ENCODE peak calls at places on chromosomes 12 and 14, in nine cellular contexts. One of them, this sample, is unnamed.

GRCh38 chr12:70648191-70648590 is 11.0 kb upstream of the PTPRB start:
- DNase-seq in ovary: no peak
- DNase-seq in epithelial cell of prostate: no peak
- DNase-seq in testis: no peak
- DNase-seq in tibial nerve: no peak
- DNase-seq in naive thymus-derived CD4-positive, alpha-beta T cell: no peak
- DNase-seq in GM12878: no peak
- DNase-seq in WERI-Rb-1: no peak
- DNase-seq in IMR-90: peak
- DNase-seq in this sample: no peak

GRCh38 chr12:102169922-102170698 is 27.5 kb downstream of the PMCH start:
- DNase-seq in ovary: no peak
- DNase-seq in epithelial cell of prostate: no peak
- DNase-seq in testis: peak
- DNase-seq in tibial nerve: no peak
- DNase-seq in naive thymus-derived CD4-positive, alpha-beta T cell: no peak
- DNase-seq in GM12878: no peak
- DNase-seq in WERI-Rb-1: peak
- DNase-seq in IMR-90: peak
- DNase-seq in this sample: no peak

GRCh38 chr14:103693514-103693913 is 21.7 kb downstream of the XRCC3 start:
- DNase-seq in ovary: no peak
- DNase-seq in epithelial cell of prostate: peak
- DNase-seq in testis: no peak
- DNase-seq in tibial nerve: peak
- DNase-seq in naive thymus-derived CD4-positive, alpha-beta T cell: no peak
- DNase-seq in GM12878: no peak
- DNase-seq in WERI-Rb-1: no peak
- DNase-seq in IMR-90: no peak
- DNase-seq in this sample: no peak

GRCh38 chr12:109621271-109621671 is 47.7 kb downstream of the MVK start:
- DNase-seq in ovary: no peak
- DNase-seq in epithelial cell of prostate: no peak
- DNase-seq in testis: no peak
- DNase-seq in tibial nerve: no peak
- DNase-seq in naive thymus-derived CD4-positive, alpha-beta T cell: no peak
- DNase-seq in GM12878: no peak
- DNase-seq in WERI-Rb-1: no peak
- DNase-seq in IMR-90: no peak
- DNase-seq in this sample: no peak

GRCh38 chr12:41962171-41962572 is 182.5 kb downstream of the GXYLT1 start:
- DNase-seq in ovary: peak
- DNase-seq in epithelial cell of prostate: no peak
- DNase-seq in testis: peak
- DNase-seq in tibial nerve: no peak
- DNase-seq in naive thymus-derived CD4-positive, alpha-beta T cell: no peak
- DNase-seq in GM12878: no peak
- DNase-seq in WERI-Rb-1: no peak
- DNase-seq in IMR-90: no peak
- DNase-seq in this sample: peak

GRCh38 chr14:76752744-76753143 is 8.5 kb upstream of the VASH1 start:
- DNase-seq in ovary: no peak
- DNase-seq in epithelial cell of prostate: no peak
- DNase-seq in testis: no peak
- DNase-seq in tibial nerve: no peak
- DNase-seq in naive thymus-derived CD4-positive, alpha-beta T cell: no peak
- DNase-seq in GM12878: no peak
- DNase-seq in WERI-Rb-1: no peak
- DNase-seq in IMR-90: no peak
- DNase-seq in this sample: no peak

GRCh38 chr12:123085730-123086487 is 65.0 kb downstream of the PITPNM2 start:
- DNase-seq in ovary: no peak
- DNase-seq in epithelial cell of prostate: peak
- DNase-seq in testis: peak
- DNase-seq in tibial nerve: no peak
- DNase-seq in naive thymus-derived CD4-positive, alpha-beta T cell: no peak
- DNase-seq in GM12878: no peak
- DNase-seq in WERI-Rb-1: no peak
- DNase-seq in IMR-90: peak
- DNase-seq in this sample: no peak

GRCh38 chr14:21057803-21058675 is at the start of gene RNASE8:
- DNase-seq in ovary: no peak
- DNase-seq in epithelial cell of prostate: no peak
- DNase-seq in testis: no peak
- DNase-seq in tibial nerve: no peak
- DNase-seq in naive thymus-derived CD4-positive, alpha-beta T cell: no peak
- DNase-seq in GM12878: no peak
- DNase-seq in WERI-Rb-1: no peak
- DNase-seq in IMR-90: peak
- DNase-seq in this sample: no peak

GRCh38 chr14:51094282-51094821 is 553 bp downstream of the TRIM9 start:
- DNase-seq in ovary: peak
- DNase-seq in epithelial cell of prostate: no peak
- DNase-seq in testis: no peak
- DNase-seq in tibial nerve: no peak
- DNase-seq in naive thymus-derived CD4-positive, alpha-beta T cell: peak
- DNase-seq in GM12878: no peak
- DNase-seq in WERI-Rb-1: peak
- DNase-seq in IMR-90: no peak
- DNase-seq in this sample: no peak

GRCh38 chr12:103128862-103129501 is 171.5 kb downstream of the ASCL1 start:
- DNase-seq in ovary: no peak
- DNase-seq in epithelial cell of prostate: no peak
- DNase-seq in testis: no peak
- DNase-seq in tibial nerve: no peak
- DNase-seq in naive thymus-derived CD4-positive, alpha-beta T cell: no peak
- DNase-seq in GM12878: no peak
- DNase-seq in WERI-Rb-1: no peak
- DNase-seq in IMR-90: no peak
- DNase-seq in this sample: no peak

GRCh38 chr12:117472983-117473382 is 111.6 kb upstream of the NOS1 start:
- DNase-seq in ovary: no peak
- DNase-seq in epithelial cell of prostate: no peak
- DNase-seq in testis: no peak
- DNase-seq in tibial nerve: no peak
- DNase-seq in naive thymus-derived CD4-positive, alpha-beta T cell: no peak
- DNase-seq in GM12878: no peak
- DNase-seq in WERI-Rb-1: peak
- DNase-seq in IMR-90: no peak
- DNase-seq in this sample: no peak

GRCh38 chr12:1531160-1531653 is 63.2 kb downstream of the FBXL14 start:
- DNase-seq in ovary: peak
- DNase-seq in epithelial cell of prostate: no peak
- DNase-seq in testis: no peak
- DNase-seq in tibial nerve: no peak
- DNase-seq in naive thymus-derived CD4-positive, alpha-beta T cell: peak
- DNase-seq in GM12878: no peak
- DNase-seq in WERI-Rb-1: no peak
- DNase-seq in IMR-90: no peak
- DNase-seq in this sample: no peak
- H3K27ac ChIP-seq in ovary: peak
- H3K27ac ChIP-seq in epithelial cell of prostate: no peak
- H3K27ac ChIP-seq in testis: peak
- H3K27ac ChIP-seq in tibial nerve: no peak
- H3K27ac ChIP-seq in naive thymus-derived CD4-positive, alpha-beta T cell: no peak
- H3K27ac ChIP-seq in GM12878: peak
- H3K27ac ChIP-seq in WERI-Rb-1: no peak
- H3K27ac ChIP-seq in IMR-90: peak
- H3K27ac ChIP-seq in this sample: no peak

GRCh38 chr14:91519239-91520036 is 9.3 kb upstream of the PPP4R3A start:
- DNase-seq in ovary: no peak
- DNase-seq in epithelial cell of prostate: no peak
- DNase-seq in testis: no peak
- DNase-seq in tibial nerve: no peak
- DNase-seq in naive thymus-derived CD4-positive, alpha-beta T cell: no peak
- DNase-seq in GM12878: no peak
- DNase-seq in WERI-Rb-1: no peak
- DNase-seq in IMR-90: no peak
- DNase-seq in this sample: no peak
- H3K27ac ChIP-seq in ovary: no peak
- H3K27ac ChIP-seq in epithelial cell of prostate: no peak
- H3K27ac ChIP-seq in testis: peak
- H3K27ac ChIP-seq in tibial nerve: no peak
- H3K27ac ChIP-seq in naive thymus-derived CD4-positive, alpha-beta T cell: no peak
- H3K27ac ChIP-seq in GM12878: no peak
- H3K27ac ChIP-seq in WERI-Rb-1: no peak
- H3K27ac ChIP-seq in IMR-90: no peak
- H3K27ac ChIP-seq in this sample: no peak

GRCh38 chr14:23357261-23357660 is 4.6 kb upstream of the SLC22A17 start:
- DNase-seq in ovary: no peak
- DNase-seq in epithelial cell of prostate: no peak
- DNase-seq in testis: no peak
- DNase-seq in tibial nerve: no peak
- DNase-seq in naive thymus-derived CD4-positive, alpha-beta T cell: no peak
- DNase-seq in GM12878: no peak
- DNase-seq in WERI-Rb-1: no peak
- DNase-seq in IMR-90: no peak
- DNase-seq in this sample: no peak

GRCh38 chr14:23359167-23359626 is 5.8 kb downstream of the EFS start:
- DNase-seq in ovary: no peak
- DNase-seq in epithelial cell of prostate: no peak
- DNase-seq in testis: no peak
- DNase-seq in tibial nerve: no peak
- DNase-seq in naive thymus-derived CD4-positive, alpha-beta T cell: no peak
- DNase-seq in GM12878: no peak
- DNase-seq in WERI-Rb-1: no peak
- DNase-seq in IMR-90: no peak
- DNase-seq in this sample: no peak

GRCh38 chr14:23358042-23358441 is 5.4 kb upstream of the SLC22A17 start:
- DNase-seq in ovary: no peak
- DNase-seq in epithelial cell of prostate: no peak
- DNase-seq in testis: no peak
- DNase-seq in tibial nerve: no peak
- DNase-seq in naive thymus-derived CD4-positive, alpha-beta T cell: no peak
- DNase-seq in GM12878: no peak
- DNase-seq in WERI-Rb-1: no peak
- DNase-seq in IMR-90: no peak
- DNase-seq in this sample: no peak

GRCh38 chr14:23359722-23360447 is 5.1 kb downstream of the EFS start:
- DNase-seq in ovary: no peak
- DNase-seq in epithelial cell of prostate: no peak
- DNase-seq in testis: no peak
- DNase-seq in tibial nerve: no peak
- DNase-seq in naive thymus-derived CD4-positive, alpha-beta T cell: no peak
- DNase-seq in GM12878: no peak
- DNase-seq in WERI-Rb-1: no peak
- DNase-seq in IMR-90: no peak
- DNase-seq in this sample: no peak

DNA sequence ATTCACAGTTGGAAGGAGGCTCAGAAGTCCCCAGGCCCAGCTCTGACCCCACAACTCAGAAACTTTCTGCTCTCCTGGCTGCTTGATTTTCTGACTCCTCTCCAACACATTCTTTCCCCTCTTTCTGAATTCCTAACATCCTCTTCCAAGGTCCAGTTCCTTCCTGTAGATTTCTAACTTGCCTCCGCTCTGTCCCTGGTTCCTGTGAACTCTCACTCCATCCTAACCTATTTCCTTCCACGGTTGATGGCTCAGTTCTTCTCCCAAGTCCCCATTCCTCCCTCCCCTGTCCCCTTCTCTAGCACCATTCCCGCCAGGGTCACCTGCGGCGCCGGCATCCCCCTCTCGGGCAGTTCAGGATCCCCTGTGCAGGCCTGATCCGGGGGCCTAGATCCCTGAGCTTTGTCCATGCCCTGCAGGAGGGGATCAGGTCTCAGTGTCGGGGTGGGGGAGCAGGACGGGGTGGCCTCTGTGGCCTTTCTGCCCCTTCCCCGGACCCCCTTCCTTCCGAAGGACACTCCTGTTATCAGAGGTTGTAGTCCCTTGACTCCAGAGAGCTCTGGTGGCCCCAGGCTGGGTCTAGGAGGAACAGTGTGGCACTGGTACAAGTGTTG is 6.0 kb upstream of the SLC22A17 start:
- DNase-seq in ovary: no peak
- DNase-seq in epithelial cell of prostate: no peak
- DNase-seq in testis: no peak
- DNase-seq in tibial nerve: no peak
- DNase-seq in naive thymus-derived CD4-positive, alpha-beta T cell: no peak
- DNase-seq in GM12878: no peak
- DNase-seq in WERI-Rb-1: no peak
- DNase-seq in IMR-90: no peak
- DNase-seq in this sample: no peak
- H3K27ac ChIP-seq in ovary: no peak
- H3K27ac ChIP-seq in epithelial cell of prostate: no peak
- H3K27ac ChIP-seq in testis: no peak
- H3K27ac ChIP-seq in tibial nerve: peak
- H3K27ac ChIP-seq in naive thymus-derived CD4-positive, alpha-beta T cell: no peak
- H3K27ac ChIP-seq in GM12878: no peak
- H3K27ac ChIP-seq in WERI-Rb-1: peak
- H3K27ac ChIP-seq in IMR-90: no peak
- H3K27ac ChIP-seq in this sample: peak

GRCh38 chr12:58504539-58504938 is 415.8 kb downstream of the LRIG3 start:
- DNase-seq in ovary: no peak
- DNase-seq in epithelial cell of prostate: no peak
- DNase-seq in testis: no peak
- DNase-seq in tibial nerve: no peak
- DNase-seq in naive thymus-derived CD4-positive, alpha-beta T cell: no peak
- DNase-seq in GM12878: no peak
- DNase-seq in WERI-Rb-1: peak
- DNase-seq in IMR-90: peak
- DNase-seq in this sample: no peak

GRCh38 chr12:58503731-58504520 is 416.4 kb downstream of the LRIG3 start:
- DNase-seq in ovary: no peak
- DNase-seq in epithelial cell of prostate: no peak
- DNase-seq in testis: no peak
- DNase-seq in tibial nerve: no peak
- DNase-seq in naive thymus-derived CD4-positive, alpha-beta T cell: no peak
- DNase-seq in GM12878: no peak
- DNase-seq in WERI-Rb-1: no peak
- DNase-seq in IMR-90: peak
- DNase-seq in this sample: no peak

GRCh38 chr12:58513866-58514265 is 406.4 kb downstream of the LRIG3 start:
- DNase-seq in ovary: no peak
- DNase-seq in epithelial cell of prostate: no peak
- DNase-seq in testis: no peak
- DNase-seq in tibial nerve: no peak
- DNase-seq in naive thymus-derived CD4-positive, alpha-beta T cell: no peak
- DNase-seq in GM12878: no peak
- DNase-seq in WERI-Rb-1: no peak
- DNase-seq in IMR-90: no peak
- DNase-seq in this sample: no peak

DNA sequence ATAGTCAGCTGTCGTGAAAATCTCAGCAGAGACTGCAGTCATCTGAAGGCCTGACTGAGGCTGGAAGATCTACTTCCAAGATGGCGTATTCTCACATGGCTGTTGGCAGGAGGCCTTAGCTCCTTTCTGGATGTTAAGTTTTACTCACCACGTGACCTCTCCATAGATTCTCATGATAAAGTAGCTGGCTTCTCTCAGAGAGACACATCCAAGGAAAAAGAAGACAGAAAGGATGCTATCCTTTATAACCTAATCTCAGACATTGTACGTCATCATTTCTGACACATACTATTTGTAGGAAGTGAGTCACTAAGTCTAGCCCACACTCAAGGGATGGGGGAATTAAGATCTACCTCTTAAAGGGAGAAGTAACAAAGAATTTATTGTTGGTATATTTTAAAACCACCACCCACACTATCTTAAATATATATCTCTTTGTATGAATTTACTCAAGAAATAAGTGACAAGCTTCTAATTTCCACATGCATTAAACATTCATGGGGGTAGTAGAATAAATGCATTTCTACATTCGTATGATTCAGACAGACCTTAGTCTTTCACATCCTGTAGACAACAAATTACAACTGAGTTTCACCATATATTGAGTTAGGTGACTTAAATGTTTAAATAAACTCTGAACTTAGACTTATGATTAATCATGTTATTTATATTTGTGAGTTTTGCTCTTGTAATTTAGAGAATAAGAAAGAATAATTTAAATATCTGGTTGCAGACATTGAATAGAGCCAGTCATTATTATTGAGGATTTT is 411.0 kb downstream of the LRIG3 start:
- DNase-seq in ovary: no peak
- DNase-seq in epithelial cell of prostate: peak
- DNase-seq in testis: no peak
- DNase-seq in tibial nerve: no peak
- DNase-seq in naive thymus-derived CD4-positive, alpha-beta T cell: no peak
- DNase-seq in GM12878: no peak
- DNase-seq in WERI-Rb-1: no peak
- DNase-seq in IMR-90: peak
- DNase-seq in this sample: no peak
- H3K27ac ChIP-seq in ovary: no peak
- H3K27ac ChIP-seq in epithelial cell of prostate: peak
- H3K27ac ChIP-seq in testis: no peak
- H3K27ac ChIP-seq in tibial nerve: no peak
- H3K27ac ChIP-seq in naive thymus-derived CD4-positive, alpha-beta T cell: no peak
- H3K27ac ChIP-seq in GM12878: no peak
- H3K27ac ChIP-seq in WERI-Rb-1: no peak
- H3K27ac ChIP-seq in IMR-90: peak
- H3K27ac ChIP-seq in this sample: no peak

This sample was measured in caudate nucleus.